ENCODE peak calls at places on chromosomes 11 and 22, in six cellular contexts. R, N, T, I, B and G are unnamed samples.

GRCh38 chr11:30196400-30197206 is 34.2 kb upstream of the FSHB start:
- DNase-seq in R (peak), N (no peak), T (peak), I (peak), B (peak), G (peak)

GRCh38 chr11:127485541-127485940 is 485.0 kb upstream of the KIRREL3 start:
- DNase-seq in R (no peak), N (peak), T (peak), I (no peak), B (no peak), G (no peak)

GRCh38 chr22:23534851-23535717 is 45.0 kb downstream of the IGLL1 start:
- DNase-seq in R (no peak), N (no peak), T (no peak), I (no peak), B (no peak), G (no peak)

GRCh38 chr22:27408068-27408467 is 393.5 kb downstream of the MN1 start:
- DNase-seq in R (no peak), N (no peak), T (no peak), I (no peak), B (no peak), G (no peak)

GRCh38 chr22:49025791-49026475 is 801.7 kb downstream of the BRD1 start:
- DNase-seq in R (no peak), N (no peak), T (no peak), I (no peak), B (no peak), G (no peak)

GRCh38 chr11:44326615-44327475 is 16.9 kb upstream of the ALX4 start:
- DNase-seq in R (no peak), N (no peak), T (no peak), I (no peak), B (no peak), G (peak)

GRCh38 chr22:18145676-18146388 is 4.1 kb upstream of the USP18 start:
- DNase-seq in R (no peak), N (no peak), T (no peak), I (no peak), B (no peak), G (no peak)

GRCh38 chr11:110833033-110833484 is 120.8 kb upstream of the ARHGAP20 start:
- DNase-seq in R (no peak), N (no peak), T (peak), I (peak), B (no peak), G (peak)

GRCh38 chr11:47185305-47186075 is 744 bp downstream of the PACSIN3 start:
- DNase-seq in R (no peak), N (no peak), T (peak), I (no peak), B (peak), G (peak)

GRCh38 chr11:2744166-2744565 is 44.4 kb upstream of the KCNQ1OT1 start:
- DNase-seq in R (no peak), N (no peak), T (no peak), I (no peak), B (no peak), G (no peak)

GRCh38 chr22:22907551-22908494 is 20.2 kb downstream of the IGLL5 start:
- DNase-seq in R (no peak), N (no peak), T (no peak), I (no peak), B (no peak), G (no peak)

GRCh38 chr11:2586793-2587131 is 113.0 kb downstream of the KCNQ1OT1 start:
- DNase-seq in R (no peak), N (peak), T (no peak), I (no peak), B (no peak), G (no peak)

GRCh38 chr11:2739531-2740274 is 39.9 kb upstream of the KCNQ1OT1 start:
- DNase-seq in R (no peak), N (no peak), T (no peak), I (no peak), B (no peak), G (no peak)

GRCh38 chr22:42414565-42415298 is 17.5 kb downstream of the NFAM1 start:
- DNase-seq in R (no peak), N (no peak), T (no peak), I (no peak), B (no peak), G (no peak)

GRCh38 chr11:46307785-46308341 is 30.4 kb downstream of the CREB3L1 start:
- DNase-seq in R (no peak), N (no peak), T (no peak), I (no peak), B (no peak), G (no peak)

GRCh38 chr11:65624931-65625627 is 9.5 kb downstream of the PCNX3 start:
- DNase-seq in R (no peak), N (no peak), T (no peak), I (no peak), B (no peak), G (no peak)

GRCh38 chr11:45930951-45931563 is 8.6 kb downstream of the LARGE2 start:
- DNase-seq in R (no peak), N (no peak), T (no peak), I (no peak), B (no peak), G (no peak)

GRCh38 chr11:69703711-69704507 is at the start of gene FGF19:
- DNase-seq in R (no peak), N (no peak), T (no peak), I (no peak), B (no peak), G (no peak)

GRCh38 chr11:121444508-121444907 is 7.6 kb upstream of the SORL1 start:
- DNase-seq in R (no peak), N (no peak), T (no peak), I (no peak), B (no peak), G (no peak)

GRCh38 chr11:35688023-35688422 is 25.4 kb downstream of the TRIM44 start:
- DNase-seq in R (no peak), N (no peak), T (peak), I (peak), B (no peak), G (peak)

GRCh38 chr11:61589961-61590360 is 9.1 kb upstream of the SYT7 start:
- DNase-seq in R (no peak), N (no peak), T (no peak), I (no peak), B (no peak), G (no peak)

GRCh38 chr11:61587541-61587941 is 6.7 kb upstream of the SYT7 start:
- DNase-seq in R (peak), N (no peak), T (peak), I (peak), B (peak), G (no peak)

GRCh38 chr11:61586792-61587430 is 6.0 kb upstream of the SYT7 start:
- DNase-seq in R (no peak), N (no peak), T (no peak), I (no peak), B (no peak), G (no peak)

GRCh38 chr11:61585115-61585514 is 4.2 kb upstream of the SYT7 start:
- DNase-seq in R (no peak), N (no peak), T (no peak), I (no peak), B (no peak), G (no peak)

DNA sequence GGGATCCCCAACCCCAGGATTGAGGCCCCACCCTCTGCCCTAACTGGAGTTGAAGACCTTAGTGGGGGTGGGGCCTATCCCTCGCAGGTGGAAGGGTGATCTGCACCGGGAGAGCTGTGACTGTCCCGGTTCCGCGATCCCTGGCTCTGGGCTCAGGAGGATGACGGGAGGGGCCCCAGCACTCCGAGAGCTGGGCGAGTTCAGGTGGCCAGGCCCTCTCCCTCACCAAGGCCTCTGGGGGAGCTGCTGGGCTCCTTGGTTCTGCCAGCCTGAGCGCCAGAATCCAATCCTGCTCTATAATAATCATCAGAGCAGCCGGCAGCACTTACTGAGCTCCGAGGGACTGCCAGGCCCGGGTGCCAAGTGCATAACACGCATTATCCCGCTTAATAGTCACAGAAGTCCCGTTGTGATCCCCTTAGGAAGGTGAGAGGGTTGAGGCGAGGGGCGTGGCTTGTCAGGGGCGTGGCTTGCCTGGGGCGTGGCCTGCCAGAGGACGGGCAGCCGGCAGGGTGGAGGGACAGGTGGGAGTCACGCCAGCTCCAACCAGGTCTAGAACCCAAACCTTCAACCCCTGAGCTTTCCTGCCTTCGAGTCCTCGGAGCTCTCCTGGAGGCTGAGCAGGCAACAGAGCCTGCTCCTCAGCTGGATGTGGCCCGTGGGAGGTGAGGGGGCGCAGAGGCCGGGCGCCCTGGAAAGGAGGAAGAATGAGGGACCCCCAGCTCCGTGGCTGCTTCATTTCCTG is 7.2 kb upstream of the SYT7 start:
- DNase-seq in R (peak), N (no peak), T (no peak), I (no peak), B (peak), G (no peak)
- TF ChIP-seq CTCF in R (no peak), N (peak), T (peak), I (peak), B (no peak), G (peak)

GRCh38 chr22:30324008-30324730 is 2.6 kb downstream of the TBC1D10A start:
- DNase-seq in R (no peak), N (no peak), T (peak), I (peak), B (no peak), G (peak)

GRCh38 chr22:30325724-30326703 is 727 bp downstream of the TBC1D10A start:
- DNase-seq in R (peak), N (no peak), T (no peak), I (no peak), B (peak), G (peak)

GRCh38 chr22:30327864-30328345 is 1.2 kb upstream of the TBC1D10A start:
- DNase-seq in R (peak), N (no peak), T (no peak), I (no peak), B (peak), G (no peak)

GRCh38 chr22:30326704-30327362 is at the start of gene TBC1D10A:
- DNase-seq in R (peak), N (peak), T (peak), I (peak), B (peak), G (peak)

DNA sequence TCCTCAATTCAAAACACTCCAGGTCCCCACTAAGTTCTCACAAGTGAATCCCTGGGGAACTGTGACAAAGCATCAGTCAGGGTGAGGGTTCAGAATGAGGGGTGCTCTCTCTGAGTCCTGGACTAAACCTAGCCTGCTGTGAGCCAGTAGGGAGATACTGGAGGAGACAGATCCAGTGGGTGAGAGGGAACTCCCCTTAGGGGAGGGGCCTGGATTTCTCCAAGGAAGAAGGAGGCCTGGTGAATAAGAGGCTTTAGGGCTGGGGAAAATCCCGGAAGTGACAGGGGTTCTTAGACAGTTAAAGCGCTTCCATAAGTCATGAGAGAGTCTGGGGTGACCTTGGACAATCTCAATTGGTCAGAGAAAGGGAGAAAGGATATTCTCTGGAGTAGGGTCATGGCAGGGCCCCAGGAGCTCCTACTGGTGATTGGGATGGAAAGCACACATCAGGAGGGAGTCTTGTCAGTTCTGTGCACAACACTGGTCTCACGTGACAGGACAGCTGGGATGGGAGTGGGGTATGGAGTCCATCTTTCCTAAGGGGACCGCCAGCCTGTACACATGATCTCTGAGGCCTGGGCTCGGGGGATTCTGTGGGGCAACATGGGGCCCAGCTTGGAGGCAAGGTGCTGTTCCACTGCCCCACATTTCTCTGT is 1.5 kb downstream of the TBC1D10A start:
- DNase-seq in R (peak), N (no peak), T (peak), I (peak), B (no peak), G (peak)
- H3K4me3 ChIP-seq in R (peak), N (peak), T (peak), I (peak), B (no peak), G (peak)

DNA sequence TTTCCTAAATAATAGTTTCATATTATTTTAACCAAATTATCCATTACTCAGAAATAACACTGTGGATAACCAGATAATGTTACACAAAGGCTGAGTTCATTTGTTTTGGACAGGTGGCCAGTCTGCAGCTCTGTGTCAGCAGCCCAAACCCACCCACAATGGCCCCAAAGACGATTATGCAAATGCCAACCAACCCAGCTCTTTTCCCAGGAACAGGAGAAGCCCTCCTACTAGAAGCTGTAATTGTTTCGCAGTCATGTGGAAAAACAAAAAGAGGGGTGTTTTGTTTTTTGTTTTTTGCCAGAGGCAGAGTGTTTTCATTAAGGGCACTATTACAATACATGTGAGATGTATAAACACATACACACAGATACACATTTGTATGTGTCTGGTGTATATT is 102.1 kb downstream of the FCHSD2 start:
- DNase-seq in R (no peak), N (no peak), T (no peak), I (no peak), B (no peak), G (no peak)
- TF ChIP-seq CTCF in R (no peak), N (no peak), T (no peak), I (no peak), B (no peak), G (no peak)

GRCh38 chr22:19507534-19507861 is 16.7 kb downstream of the CLDN5 start:
- DNase-seq in R (no peak), N (no peak), T (no peak), I (no peak), B (no peak), G (no peak)

GRCh38 chr22:19503869-19504268 is 20.3 kb downstream of the CLDN5 start:
- DNase-seq in R (no peak), N (no peak), T (no peak), I (no peak), B (no peak), G (no peak)

GRCh38 chr22:19504900-19505734 is 19.1 kb downstream of the CLDN5 start:
- DNase-seq in R (no peak), N (no peak), T (no peak), I (no peak), B (no peak), G (no peak)

GRCh38 chr22:19506212-19506611 is 18.0 kb downstream of the CLDN5 start:
- DNase-seq in R (no peak), N (no peak), T (no peak), I (no peak), B (no peak), G (no peak)

DNA sequence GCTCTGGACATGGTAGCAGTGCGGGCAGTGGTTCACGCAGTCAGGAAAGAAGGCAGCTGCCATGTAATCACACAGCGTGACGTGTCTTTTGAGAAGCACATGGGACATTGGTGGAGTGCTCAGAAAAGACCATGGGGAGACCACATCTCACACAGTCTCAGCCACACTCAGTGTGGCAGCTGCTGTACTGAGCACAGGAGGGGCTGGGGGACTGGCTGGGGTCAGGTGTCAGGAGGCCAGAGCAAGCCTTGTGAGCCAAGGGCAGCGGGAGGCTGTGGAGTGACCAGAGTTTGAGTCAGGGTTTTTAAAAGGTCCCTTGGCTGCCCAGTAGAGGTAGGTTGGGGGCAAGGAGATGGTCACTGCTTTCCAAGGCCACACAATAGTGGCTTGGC is 18.5 kb downstream of the CLDN5 start:
- DNase-seq in R (no peak), N (no peak), T (no peak), I (no peak), B (no peak), G (no peak)
- H3K4me3 ChIP-seq in R (no peak), N (no peak), T (no peak), I (no peak), B (no peak), G (no peak)

DNA sequence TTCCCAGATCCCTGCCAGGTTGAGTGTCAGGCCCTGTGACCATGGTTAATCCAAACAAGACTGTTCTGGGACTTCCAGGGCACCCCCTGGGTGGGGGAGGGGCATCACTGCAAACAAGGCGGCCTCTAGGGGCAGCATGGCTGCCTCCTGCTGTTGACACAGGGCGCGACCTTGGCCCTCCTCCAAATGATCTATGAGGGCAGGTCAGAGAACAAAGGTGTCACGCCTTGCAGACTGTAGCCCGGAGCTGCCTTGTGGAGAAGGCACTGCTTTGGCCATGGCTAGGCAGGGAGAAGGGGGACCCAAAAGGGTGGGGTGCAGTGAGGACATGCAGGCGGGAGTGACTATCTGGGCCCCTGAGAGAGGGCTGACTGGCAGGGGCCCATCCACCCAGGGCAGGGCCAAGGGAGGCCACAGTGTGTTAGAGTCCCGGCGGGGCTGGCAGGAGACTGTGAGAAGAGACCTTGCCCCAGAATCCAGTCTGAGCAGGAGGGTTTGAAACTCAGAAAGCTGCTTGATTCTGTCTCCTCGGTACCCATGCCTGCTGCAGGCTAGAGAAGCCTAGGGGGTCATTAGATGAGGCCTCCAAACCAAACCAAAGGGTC is 35.6 kb downstream of the KCNC1 start:
- DNase-seq in R (peak), N (no peak), T (no peak), I (no peak), B (peak), G (no peak)
- TF ChIP-seq CTCF in R (peak), N (no peak), T (no peak), I (no peak), B (no peak), G (peak)

GRCh38 chr11:40292636-40293585 is 1166.5 kb downstream of the LRRC4C start:
- DNase-seq in R (no peak), N (no peak), T (peak), I (no peak), B (no peak), G (no peak)

GRCh38 chr11:40294343-40294723 is 1165.1 kb downstream of the LRRC4C start:
- DNase-seq in R (no peak), N (no peak), T (no peak), I (no peak), B (no peak), G (no peak)

GRCh38 chr11:40291304-40292100 is 1168.0 kb downstream of the LRRC4C start:
- DNase-seq in R (no peak), N (no peak), T (peak), I (no peak), B (no peak), G (no peak)

GRCh38 chr11:40295466-40295865 is 1164.0 kb downstream of the LRRC4C start:
- DNase-seq in R (no peak), N (no peak), T (no peak), I (no peak), B (no peak), G (no peak)

GRCh38 chr11:40293655-40294342 is 1165.7 kb downstream of the LRRC4C start:
- DNase-seq in R (peak), N (no peak), T (peak), I (peak), B (peak), G (peak)
- H3K4me3 ChIP-seq in R (peak), N (peak), T (peak), I (peak), B (peak), G (peak)

GRCh38 chr11:32331792-32332191 is 103.5 kb downstream of the WT1 start:
- DNase-seq in R (no peak), N (no peak), T (no peak), I (no peak), B (no peak), G (no peak)

GRCh38 chr11:32333335-32333991 is 101.9 kb downstream of the WT1 start:
- DNase-seq in R (peak), N (no peak), T (peak), I (peak), B (peak), G (peak)

GRCh38 chr11:32331098-32331497 is 104.2 kb downstream of the WT1 start:
- DNase-seq in R (no peak), N (no peak), T (peak), I (peak), B (no peak), G (peak)

GRCh38 chr11:32332990-32333334 is 102.4 kb downstream of the WT1 start:
- DNase-seq in R (no peak), N (no peak), T (no peak), I (no peak), B (no peak), G (no peak)

GRCh38 chr11:32334822-32335221 is 100.5 kb downstream of the WT1 start:
- DNase-seq in R (peak), N (no peak), T (no peak), I (no peak), B (no peak), G (peak)
- TF ChIP-seq CTCF in R (peak), N (peak), T (no peak), I (peak), B (no peak), G (peak)

GRCh38 chr11:123822591-123822990 is 16.4 kb upstream of the OR6M1 start:
- DNase-seq in R (no peak), N (no peak), T (peak), I (peak), B (no peak), G (peak)

DNA sequence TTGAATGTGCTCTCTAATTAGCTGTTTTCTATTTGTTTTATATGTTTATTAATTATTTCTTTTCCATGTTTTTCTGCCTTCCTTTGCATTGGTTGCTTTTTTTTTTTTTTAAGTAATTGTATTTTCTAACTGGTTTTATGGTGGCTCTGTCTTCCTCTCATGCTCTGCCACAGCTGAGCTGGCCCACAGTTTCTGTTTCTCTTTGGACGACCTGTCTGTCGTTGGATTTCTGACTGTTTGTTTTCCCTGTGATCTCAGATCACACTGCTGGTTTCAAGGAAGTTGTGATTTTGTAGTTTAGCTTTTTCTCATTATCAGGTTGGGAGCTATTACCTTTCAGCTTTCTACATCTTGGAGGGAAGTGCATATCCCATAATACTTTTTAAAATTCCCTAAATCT is 15.9 kb upstream of the OR6M1 start:
- DNase-seq in R (peak), N (no peak), T (no peak), I (no peak), B (peak), G (no peak)
- H3K4me3 ChIP-seq in R (no peak), N (no peak), T (no peak), I (no peak), B (no peak), G (no peak)